ENCODE peak calls at places on chromosomes 6 and 20, in eight cellular contexts. M is left ventricle myocardium inferior, N is cardiac muscle cell, L is right lobe of liver, S is RWPE2, V is adipocyte, C is thoracic aorta, X is body of pancreas. K is an unnamed sample. For H3K4me1, the result is how much of the 10 kb centered on the place peaks cover.

GRCh38 chr20:48758206-48758820 is 69.5 kb downstream of the PREX1 start:
- DNase-seq in N (no peak), M (no peak), V (no peak), S (no peak), C (no peak), L (no peak), X (peak), K (no peak)

GRCh38 chr20:63653041-63653973 is at the start of gene STMN3:
- DNase-seq in M (peak), N (peak), C (peak), V (peak), X (peak), L (peak), S (peak), K (peak)

GRCh38 chr20:45950330-45950646 is 15.8 kb downstream of the PCIF1 start:
- DNase-seq in N (no peak), V (no peak), X (no peak), L (no peak), M (no peak), S (peak), C (no peak), K (no peak)

GRCh38 chr6:55034752-55035151 is 139.6 kb upstream of the HCRTR2 start:
- DNase-seq in L (no peak), C (no peak), V (no peak), S (no peak), M (no peak), X (no peak), N (no peak), K (no peak)

GRCh38 chr6:136069119-136069518 is 181.0 kb downstream of the MTFR2 start:
- DNase-seq in L (no peak), C (no peak), V (peak), S (no peak), X (no peak), M (no peak), N (no peak), K (no peak)

GRCh38 chr6:127366281-127367022 is 23.0 kb upstream of the ECHDC1 start:
- DNase-seq in S (peak), X (no peak), C (no peak), V (peak), M (no peak), N (no peak), L (no peak), K (peak)

GRCh38 chr20:53897884-53898557 is 172.4 kb downstream of the BCAS1 start:
- DNase-seq in X (peak), V (no peak), C (no peak), M (no peak), L (no peak), N (no peak), S (no peak), K (no peak)

GRCh38 chr6:4687989-4688947 is 87.9 kb upstream of the CDYL start:
- DNase-seq in V (peak), L (no peak), M (no peak), S (peak), N (no peak), X (peak), C (no peak), K (no peak)

GRCh38 chr20:1225729-1226313 is at the start of gene RAD21L1:
- DNase-seq in C (no peak), M (peak), X (peak), V (peak), N (peak), S (peak), L (peak), K (peak)

GRCh38 chr20:45821942-45822341 is 5.2 kb downstream of the TNNC2 start:
- DNase-seq in L (no peak), S (no peak), C (no peak), V (no peak), M (no peak), N (no peak), X (no peak), K (no peak)

GRCh38 chr6:163370807-163371206 is 43.7 kb upstream of the QKI start:
- DNase-seq in X (peak), N (no peak), S (no peak), L (no peak), M (no peak), V (no peak), C (no peak), K (no peak)

GRCh38 chr6:154951400-154952200 is 43.5 kb upstream of the TIAM2 start:
- DNase-seq in M (no peak), C (no peak), V (no peak), S (no peak), N (no peak), L (no peak), X (no peak), K (no peak)

GRCh38 chr6:93964296-93964695 is 544.9 kb upstream of the EPHA7 start:
- DNase-seq in L (no peak), S (no peak), V (no peak), N (no peak), M (no peak), C (no peak), X (no peak), K (no peak)

GRCh38 chr20:33561981-33562601 is 72.2 kb downstream of the CBFA2T2 start:
- DNase-seq in N (peak), M (peak), L (peak), X (peak), V (peak), S (peak), C (peak), K (peak)
- H3K4me1 ChIP-seq in N (under half), M (under half), L (under half), X (under half), V (under half), S (under half), C (under half), K (under half)

GRCh38 chr6:141484726-141485125 is 648.0 kb upstream of the GJE1 start:
- DNase-seq in S (no peak), X (no peak), C (no peak), M (no peak), V (no peak), N (no peak), L (no peak), K (no peak)
- H3K4me1 ChIP-seq in S (under half), X (under half), C (under half), M (under half), V (under half), N (under half), L (under half), K (under half)

GRCh38 chr20:37522258-37523011 is 1.4 kb downstream of the NNAT start:
- DNase-seq in L (peak), N (peak), S (peak), V (no peak), C (no peak), X (no peak), M (peak), K (peak)
- H3K4me1 ChIP-seq in L (under half), N (under half), S (under half), V (half or more), C (under half), X (under half), M (half or more), K (under half)

GRCh38 chr20:21099653-21100589 is 6.2 kb downstream of the LINC00237 start:
- DNase-seq in C (no peak), L (no peak), S (no peak), N (peak), M (peak), X (peak), V (peak), K (peak)

GRCh38 chr20:21101453-21102251 is 4.5 kb downstream of the LINC00237 start:
- DNase-seq in L (no peak), M (no peak), S (no peak), V (no peak), X (peak), C (no peak), N (no peak), K (no peak)

GRCh38 chr20:21102691-21103311 is 3.4 kb downstream of the LINC00237 start:
- DNase-seq in M (peak), S (no peak), C (no peak), L (no peak), V (peak), X (peak), N (peak), K (peak)

GRCh38 chr20:21102252-21102609 is 3.9 kb downstream of the LINC00237 start:
- DNase-seq in N (no peak), C (no peak), X (no peak), S (no peak), L (no peak), M (no peak), V (no peak), K (no peak)

GRCh38 chr20:21100590-21101452 is 5.3 kb downstream of the LINC00237 start:
- DNase-seq in X (no peak), S (no peak), M (no peak), V (peak), L (no peak), C (no peak), N (no peak), K (no peak)
- H3K4me1 ChIP-seq in X (under half), S (under half), M (under half), V (under half), L (under half), C (under half), N (under half), K (under half)

DNA sequence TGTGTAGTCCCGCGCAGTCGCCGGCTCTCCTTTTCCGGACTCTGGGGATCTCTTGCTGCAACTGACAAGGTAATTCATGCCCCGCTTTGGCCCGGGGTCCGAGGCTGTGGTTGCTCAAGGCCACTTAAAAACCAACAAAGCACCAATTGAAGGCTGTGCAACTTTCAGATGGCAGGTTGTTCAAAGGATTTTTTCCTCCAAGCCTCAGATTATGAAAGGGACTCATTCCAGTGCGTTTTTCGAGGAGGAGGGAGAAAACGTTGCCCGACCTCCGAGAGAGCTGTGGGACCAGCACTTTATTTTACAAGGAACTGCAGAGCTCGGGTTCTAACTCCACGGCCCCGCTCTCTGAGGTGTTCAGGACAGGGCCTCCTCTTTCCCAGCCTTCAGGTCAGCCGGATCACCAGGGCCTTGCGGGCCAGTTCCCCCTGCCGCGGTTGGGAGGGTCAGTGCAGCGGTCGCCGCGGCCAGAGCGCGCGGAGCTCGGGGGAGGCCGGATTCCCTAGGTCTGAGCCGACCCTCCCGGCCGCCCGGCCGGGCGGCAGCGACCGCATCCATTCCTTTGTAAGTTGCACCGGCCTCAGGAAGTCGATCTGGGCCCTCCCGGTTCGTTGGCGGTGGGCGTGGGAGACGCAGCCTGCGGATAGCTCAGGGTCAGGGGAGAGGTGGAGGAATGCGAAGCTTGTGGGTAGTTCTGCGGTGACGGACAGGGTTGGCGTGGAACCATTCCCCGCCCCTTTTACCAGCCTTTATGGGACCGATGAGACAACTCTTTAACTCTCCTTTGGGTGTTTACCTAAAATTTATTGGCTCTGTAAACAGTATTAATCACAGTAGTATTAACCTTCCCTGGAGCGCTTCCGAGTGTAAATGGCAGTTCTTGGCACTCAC is 1.6 kb downstream of the UTRN start:
- DNase-seq in N (peak), X (peak), S (peak), L (peak), V (peak), C (peak), M (peak), K (peak)
- H3K4me1 ChIP-seq in N (under half), X (under half), S (under half), L (under half), V (under half), C (under half), M (under half), K (under half)

DNA sequence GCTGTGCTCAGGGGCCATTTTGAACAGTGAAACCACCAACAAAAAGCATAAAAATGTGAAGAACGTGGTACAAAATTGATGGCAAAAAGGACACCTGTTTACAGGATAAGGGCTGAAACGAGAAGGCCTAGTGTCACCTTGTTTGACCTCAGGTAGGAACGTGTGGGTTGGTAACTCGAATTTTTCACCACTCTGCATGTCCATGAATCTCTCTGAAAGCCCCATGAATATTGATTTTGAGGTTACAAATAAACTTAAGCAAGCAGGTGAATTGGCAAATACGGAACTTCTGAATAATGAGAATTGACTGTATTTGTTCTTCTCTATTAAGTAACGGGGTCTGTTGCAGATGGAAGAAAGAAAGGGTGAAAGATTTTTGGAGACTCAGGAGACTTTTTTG is 59.6 kb upstream of the EDN1 start:
- DNase-seq in C (no peak), V (no peak), S (no peak), X (no peak), L (no peak), M (no peak), N (no peak), K (no peak)
- H3K4me1 ChIP-seq in C (under half), V (under half), S (under half), X (under half), L (under half), M (under half), N (under half), K (under half)

DNA sequence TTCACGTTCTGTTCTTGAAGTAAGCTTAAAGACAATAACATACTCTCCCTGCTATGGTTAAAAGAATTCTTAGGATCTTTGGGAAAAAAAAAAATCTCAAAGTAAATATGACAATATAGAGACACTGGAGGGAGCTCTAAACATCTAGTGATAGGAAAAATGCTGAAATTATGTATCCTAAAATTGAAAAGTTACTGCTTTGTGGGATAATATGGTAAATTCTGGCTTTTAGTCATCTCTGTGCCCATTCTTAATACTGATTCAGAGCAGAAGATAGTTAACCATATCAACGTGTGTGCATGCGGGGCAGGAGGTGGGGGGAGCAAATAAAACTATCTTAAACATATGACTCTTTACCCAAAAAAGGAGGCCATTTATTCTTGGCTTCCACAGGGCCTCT is 165.4 kb downstream of the GMPR start:
- DNase-seq in S (no peak), X (no peak), N (no peak), C (no peak), L (no peak), M (no peak), V (peak), K (no peak)
- H3K4me1 ChIP-seq in S (under half), X (under half), N (under half), C (half or more), L (under half), M (under half), V (under half), K (under half)

GRCh38 chr6:15425947-15426346 is 180.1 kb downstream of the JARID2 start:
- DNase-seq in N (no peak), L (no peak), X (no peak), V (no peak), S (no peak), C (no peak), M (no peak), K (peak)

GRCh38 chr6:15429146-15430110 is 183.6 kb downstream of the JARID2 start:
- DNase-seq in C (no peak), V (peak), N (no peak), L (no peak), X (no peak), S (no peak), M (no peak), K (no peak)

GRCh38 chr6:15426395-15426794 is 180.5 kb downstream of the JARID2 start:
- DNase-seq in C (no peak), V (no peak), L (no peak), X (no peak), N (no peak), M (no peak), S (no peak), K (no peak)

GRCh38 chr6:15426926-15427325 is 181.1 kb downstream of the JARID2 start:
- DNase-seq in L (no peak), N (no peak), S (no peak), X (no peak), M (no peak), C (no peak), V (no peak), K (no peak)

GRCh38 chr6:15427360-15428070 is 181.6 kb downstream of the JARID2 start:
- DNase-seq in M (no peak), N (no peak), S (no peak), C (no peak), L (no peak), V (no peak), X (peak), K (no peak)
- H3K4me1 ChIP-seq in M (half or more), N (half or more), S (under half), C (under half), L (under half), V (under half), X (under half), K (under half)

DNA sequence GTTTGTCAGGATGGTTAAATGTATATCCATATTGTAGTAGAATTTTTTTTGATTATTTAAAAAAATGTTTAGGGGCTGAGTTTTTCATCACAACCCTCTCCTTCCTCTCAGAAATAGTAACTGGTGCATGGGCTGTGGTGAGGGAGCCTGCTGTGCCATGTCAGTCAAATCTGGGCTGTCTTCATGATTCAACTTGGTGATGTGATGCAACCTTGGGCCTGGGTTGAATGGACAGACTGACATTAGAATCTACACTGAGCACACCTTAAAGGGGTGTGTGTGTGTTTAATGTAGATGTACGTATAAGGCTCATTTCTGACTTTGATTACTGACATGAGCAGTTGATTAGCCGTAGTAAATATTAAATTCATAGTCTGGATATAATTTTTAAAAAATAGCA is 3.7 kb downstream of the TJAP1 start:
- DNase-seq in C (no peak), V (no peak), M (no peak), X (no peak), L (no peak), N (no peak), S (no peak), K (no peak)
- H3K4me1 ChIP-seq in C (under half), V (under half), M (half or more), X (under half), L (under half), N (under half), S (under half), K (under half)